ENCODE peak calls at places on chromosomes 7 and 10, in ten cellular contexts. One of them, this sample, is unnamed.

GRCh38 chr7:34457329-34457728 is 200.7 kb upstream of the NPSR1 start:
- DNase-seq in foreskin fibroblast: no peak
- DNase-seq in fibroblast of the aortic adventitia: no peak
- DNase-seq in astrocyte of the spinal cord: no peak
- DNase-seq in lower leg skin: peak
- DNase-seq in ovary: no peak
- DNase-seq in AG04449: no peak
- DNase-seq in spleen: no peak
- DNase-seq in AG04450: no peak
- DNase-seq in stomach: no peak
- DNase-seq in this sample: no peak

GRCh38 chr10:92590623-92591549 is 2.0 kb upstream of the KIF11 start:
- DNase-seq in spleen: peak
- DNase-seq in lower leg skin: no peak
- DNase-seq in ovary: peak
- DNase-seq in astrocyte of the spinal cord: peak
- DNase-seq in stomach: no peak
- DNase-seq in foreskin fibroblast: peak
- DNase-seq in AG04449: no peak
- DNase-seq in fibroblast of the aortic adventitia: peak
- DNase-seq in AG04450: no peak
- DNase-seq in this sample: peak

GRCh38 chr10:112970036-112970435 is 20.0 kb downstream of the TCF7L2 start:
- DNase-seq in spleen: no peak
- DNase-seq in astrocyte of the spinal cord: peak
- DNase-seq in fibroblast of the aortic adventitia: no peak
- DNase-seq in lower leg skin: no peak
- DNase-seq in stomach: no peak
- DNase-seq in ovary: no peak
- DNase-seq in AG04450: no peak
- DNase-seq in foreskin fibroblast: no peak
- DNase-seq in AG04449: no peak
- DNase-seq in this sample: no peak

GRCh38 chr7:131656980-131657725 is 100.7 kb upstream of the PODXL start:
- DNase-seq in stomach: no peak
- DNase-seq in spleen: no peak
- DNase-seq in AG04449: no peak
- DNase-seq in lower leg skin: peak
- DNase-seq in ovary: no peak
- DNase-seq in fibroblast of the aortic adventitia: no peak
- DNase-seq in AG04450: no peak
- DNase-seq in astrocyte of the spinal cord: no peak
- DNase-seq in foreskin fibroblast: no peak
- DNase-seq in this sample: no peak

GRCh38 chr10:49323171-49323895 is 24.4 kb downstream of the C10orf71 start:
- DNase-seq in lower leg skin: peak
- DNase-seq in stomach: peak
- DNase-seq in ovary: no peak
- DNase-seq in foreskin fibroblast: no peak
- DNase-seq in AG04449: no peak
- DNase-seq in fibroblast of the aortic adventitia: no peak
- DNase-seq in spleen: no peak
- DNase-seq in astrocyte of the spinal cord: no peak
- DNase-seq in AG04450: no peak
- DNase-seq in this sample: no peak

GRCh38 chr7:28054531-28055160 is 125.9 kb downstream of the JAZF1 start:
- DNase-seq in foreskin fibroblast: no peak
- DNase-seq in ovary: no peak
- DNase-seq in stomach: no peak
- DNase-seq in AG04450: no peak
- DNase-seq in spleen: no peak
- DNase-seq in lower leg skin: no peak
- DNase-seq in AG04449: no peak
- DNase-seq in fibroblast of the aortic adventitia: no peak
- DNase-seq in astrocyte of the spinal cord: no peak
- DNase-seq in this sample: no peak

GRCh38 chr7:32102432-32102851 is 32.2 kb upstream of the PDE1C start:
- DNase-seq in astrocyte of the spinal cord: no peak
- DNase-seq in fibroblast of the aortic adventitia: no peak
- DNase-seq in lower leg skin: no peak
- DNase-seq in AG04450: no peak
- DNase-seq in stomach: no peak
- DNase-seq in ovary: no peak
- DNase-seq in AG04449: no peak
- DNase-seq in spleen: no peak
- DNase-seq in foreskin fibroblast: no peak
- DNase-seq in this sample: no peak

GRCh38 chr10:22681783-22682183 is 32.6 kb downstream of the PIP4K2A start:
- DNase-seq in spleen: no peak
- DNase-seq in astrocyte of the spinal cord: peak
- DNase-seq in AG04450: no peak
- DNase-seq in foreskin fibroblast: peak
- DNase-seq in ovary: no peak
- DNase-seq in lower leg skin: no peak
- DNase-seq in AG04449: no peak
- DNase-seq in fibroblast of the aortic adventitia: peak
- DNase-seq in stomach: no peak
- DNase-seq in this sample: peak

GRCh38 chr10:60353519-60354258 is 36.0 kb downstream of the ANK3 start:
- DNase-seq in astrocyte of the spinal cord: peak
- DNase-seq in ovary: peak
- DNase-seq in lower leg skin: no peak
- DNase-seq in stomach: no peak
- DNase-seq in AG04450: no peak
- DNase-seq in AG04449: no peak
- DNase-seq in foreskin fibroblast: peak
- DNase-seq in spleen: no peak
- DNase-seq in fibroblast of the aortic adventitia: peak
- DNase-seq in this sample: peak

GRCh38 chr7:98733036-98733435 is 116.0 kb downstream of the NPTX2 start:
- DNase-seq in AG04449: no peak
- DNase-seq in stomach: no peak
- DNase-seq in lower leg skin: no peak
- DNase-seq in fibroblast of the aortic adventitia: peak
- DNase-seq in ovary: no peak
- DNase-seq in astrocyte of the spinal cord: no peak
- DNase-seq in spleen: no peak
- DNase-seq in foreskin fibroblast: peak
- DNase-seq in AG04450: no peak
- DNase-seq in this sample: peak

GRCh38 chr10:101814466-101815041 is 3.7 kb downstream of the OGA start:
- DNase-seq in ovary: no peak
- DNase-seq in fibroblast of the aortic adventitia: peak
- DNase-seq in astrocyte of the spinal cord: no peak
- DNase-seq in lower leg skin: no peak
- DNase-seq in spleen: no peak
- DNase-seq in foreskin fibroblast: no peak
- DNase-seq in AG04450: no peak
- DNase-seq in AG04449: no peak
- DNase-seq in stomach: no peak
- DNase-seq in this sample: no peak

GRCh38 chr10:132730566-132730953 is 55.4 kb downstream of the NKX6-2 start:
- DNase-seq in spleen: no peak
- DNase-seq in AG04450: no peak
- DNase-seq in foreskin fibroblast: no peak
- DNase-seq in AG04449: no peak
- DNase-seq in astrocyte of the spinal cord: no peak
- DNase-seq in lower leg skin: no peak
- DNase-seq in ovary: no peak
- DNase-seq in fibroblast of the aortic adventitia: no peak
- DNase-seq in stomach: no peak
- DNase-seq in this sample: no peak

GRCh38 chr10:53463539-53463938 is 691.0 kb upstream of the MBL2 start:
- DNase-seq in ovary: no peak
- DNase-seq in spleen: no peak
- DNase-seq in AG04449: no peak
- DNase-seq in astrocyte of the spinal cord: no peak
- DNase-seq in lower leg skin: no peak
- DNase-seq in foreskin fibroblast: no peak
- DNase-seq in stomach: no peak
- DNase-seq in AG04450: no peak
- DNase-seq in fibroblast of the aortic adventitia: no peak
- DNase-seq in this sample: no peak

GRCh38 chr10:110679633-110680472 is 35.7 kb downstream of the RBM20 start:
- DNase-seq in spleen: no peak
- DNase-seq in foreskin fibroblast: no peak
- DNase-seq in stomach: no peak
- DNase-seq in AG04449: no peak
- DNase-seq in ovary: no peak
- DNase-seq in lower leg skin: no peak
- DNase-seq in fibroblast of the aortic adventitia: no peak
- DNase-seq in AG04450: no peak
- DNase-seq in astrocyte of the spinal cord: no peak
- DNase-seq in this sample: no peak
- TF ChIP-seq CTCF in spleen: no peak
- TF ChIP-seq CTCF in foreskin fibroblast: no peak
- TF ChIP-seq CTCF in stomach: no peak
- TF ChIP-seq CTCF in AG04449: no peak
- TF ChIP-seq CTCF in ovary: no peak
- TF ChIP-seq CTCF in lower leg skin: no peak
- TF ChIP-seq CTCF in fibroblast of the aortic adventitia: no peak
- TF ChIP-seq CTCF in AG04450: no peak
- TF ChIP-seq CTCF in astrocyte of the spinal cord: no peak
- TF ChIP-seq CTCF in this sample: no peak

DNA sequence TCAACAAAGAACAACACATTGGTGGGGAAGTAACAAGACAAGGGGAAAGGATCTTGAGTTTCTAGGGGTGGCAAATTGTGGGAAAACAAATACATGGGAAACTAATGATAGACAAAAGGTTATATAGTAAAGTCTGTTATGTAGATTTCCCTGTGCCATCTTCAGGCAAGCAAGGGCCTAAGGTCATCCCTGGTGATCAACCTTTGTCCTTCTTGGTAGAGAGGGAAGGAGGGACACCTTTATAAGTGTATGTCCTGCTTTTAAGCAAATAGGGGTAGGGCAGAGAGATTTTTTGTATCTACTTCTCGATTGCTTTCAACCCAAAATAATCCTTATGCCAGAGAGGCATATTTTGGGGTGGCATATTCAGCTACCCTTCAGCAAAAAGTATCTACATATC is 11.8 kb upstream of the ACTA2 start:
- DNase-seq in lower leg skin: no peak
- DNase-seq in spleen: no peak
- DNase-seq in ovary: no peak
- DNase-seq in stomach: no peak
- DNase-seq in AG04449: no peak
- DNase-seq in fibroblast of the aortic adventitia: no peak
- DNase-seq in foreskin fibroblast: no peak
- DNase-seq in AG04450: no peak
- DNase-seq in astrocyte of the spinal cord: no peak
- DNase-seq in this sample: no peak
- H3K4me3 ChIP-seq in lower leg skin: no peak
- H3K4me3 ChIP-seq in spleen: no peak
- H3K4me3 ChIP-seq in ovary: no peak
- H3K4me3 ChIP-seq in stomach: no peak
- H3K4me3 ChIP-seq in AG04449: no peak
- H3K4me3 ChIP-seq in fibroblast of the aortic adventitia: no peak
- H3K4me3 ChIP-seq in foreskin fibroblast: no peak
- H3K4me3 ChIP-seq in AG04450: no peak
- H3K4me3 ChIP-seq in astrocyte of the spinal cord: no peak
- H3K4me3 ChIP-seq in this sample: no peak

GRCh38 chr7:79502151-79502550 is 48.7 kb upstream of the MAGI2 start:
- DNase-seq in AG04449: no peak
- DNase-seq in spleen: no peak
- DNase-seq in ovary: no peak
- DNase-seq in foreskin fibroblast: no peak
- DNase-seq in AG04450: no peak
- DNase-seq in fibroblast of the aortic adventitia: no peak
- DNase-seq in astrocyte of the spinal cord: no peak
- DNase-seq in stomach: no peak
- DNase-seq in lower leg skin: no peak
- DNase-seq in this sample: no peak
- TF ChIP-seq CTCF in AG04449: no peak
- TF ChIP-seq CTCF in spleen: no peak
- TF ChIP-seq CTCF in ovary: no peak
- TF ChIP-seq CTCF in foreskin fibroblast: no peak
- TF ChIP-seq CTCF in AG04450: no peak
- TF ChIP-seq CTCF in fibroblast of the aortic adventitia: no peak
- TF ChIP-seq CTCF in astrocyte of the spinal cord: no peak
- TF ChIP-seq CTCF in stomach: no peak
- TF ChIP-seq CTCF in lower leg skin: no peak
- TF ChIP-seq CTCF in this sample: peak

GRCh38 chr7:47253650-47254080 is 328.2 kb downstream of the TNS3 start:
- DNase-seq in spleen: no peak
- DNase-seq in lower leg skin: peak
- DNase-seq in fibroblast of the aortic adventitia: peak
- DNase-seq in AG04449: no peak
- DNase-seq in AG04450: peak
- DNase-seq in stomach: no peak
- DNase-seq in astrocyte of the spinal cord: peak
- DNase-seq in ovary: peak
- DNase-seq in foreskin fibroblast: peak
- DNase-seq in this sample: peak
- H3K4me3 ChIP-seq in spleen: peak
- H3K4me3 ChIP-seq in lower leg skin: no peak
- H3K4me3 ChIP-seq in fibroblast of the aortic adventitia: peak
- H3K4me3 ChIP-seq in AG04449: peak
- H3K4me3 ChIP-seq in AG04450: peak
- H3K4me3 ChIP-seq in stomach: peak
- H3K4me3 ChIP-seq in astrocyte of the spinal cord: peak
- H3K4me3 ChIP-seq in ovary: peak
- H3K4me3 ChIP-seq in foreskin fibroblast: peak
- H3K4me3 ChIP-seq in this sample: peak

DNA sequence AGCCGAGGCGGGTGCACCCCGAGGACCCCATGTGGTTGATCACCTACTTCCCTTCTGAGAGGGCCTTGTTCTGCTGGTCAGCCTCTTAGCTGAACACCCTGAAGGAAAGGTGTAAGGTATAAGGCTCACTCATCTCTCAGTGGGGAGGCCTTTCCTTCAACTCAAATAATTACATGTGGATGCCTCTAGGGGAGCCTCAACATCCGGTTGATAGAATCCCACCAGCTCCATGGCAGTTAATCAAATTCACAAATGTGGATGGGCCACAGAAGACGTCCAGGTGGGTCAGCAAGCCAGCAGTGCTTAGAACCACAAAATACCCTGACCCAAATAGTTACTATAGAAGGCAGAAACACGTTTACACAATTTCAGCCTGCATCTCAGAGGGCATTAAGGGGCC is 37.7 kb upstream of the ZNF32 start:
- DNase-seq in fibroblast of the aortic adventitia: no peak
- DNase-seq in lower leg skin: peak
- DNase-seq in AG04450: no peak
- DNase-seq in astrocyte of the spinal cord: no peak
- DNase-seq in stomach: no peak
- DNase-seq in AG04449: no peak
- DNase-seq in ovary: no peak
- DNase-seq in foreskin fibroblast: no peak
- DNase-seq in spleen: no peak
- DNase-seq in this sample: no peak
- TF ChIP-seq CTCF in fibroblast of the aortic adventitia: peak
- TF ChIP-seq CTCF in lower leg skin: no peak
- TF ChIP-seq CTCF in AG04450: peak
- TF ChIP-seq CTCF in astrocyte of the spinal cord: peak
- TF ChIP-seq CTCF in stomach: no peak
- TF ChIP-seq CTCF in AG04449: no peak
- TF ChIP-seq CTCF in ovary: no peak
- TF ChIP-seq CTCF in foreskin fibroblast: no peak
- TF ChIP-seq CTCF in spleen: no peak
- TF ChIP-seq CTCF in this sample: peak

This sample was measured in fibroblast of mammary gland.